ENCODE peak calls at places on chromosomes 5 and 9, in nine cellular contexts. Y is 8988T; C is HTR-8/SVneo; H is NCI-H748 treated with DMSO at 0.1 percent for 48 hours; G is GM10248; M is pons; K is CD4-positive, alpha-beta T cell; B is D341Med; T is NCI-H2029 treated with DMSO at 0.1 percent for 48 hours. P is an unnamed sample.

GRCh38 chr9:120152295-120152694 is 427.7 kb downstream of the CDK5RAP2 start:
- DNase-seq in Y (no peak), C (no peak), H (peak), G (no peak), M (no peak), K (no peak), B (peak), T (no peak), P (no peak)

GRCh38 chr5:37088041-37088440 is 161.1 kb downstream of the CPLANE1 start:
- DNase-seq in Y (no peak), C (no peak), H (no peak), G (no peak), M (no peak), K (no peak), B (no peak), T (no peak), P (no peak)

GRCh38 chr5:37792976-37793328 is 46.9 kb downstream of the GDNF start:
- DNase-seq in Y (no peak), C (peak), H (no peak), G (no peak), M (no peak), K (no peak), B (no peak), T (no peak), P (no peak)

GRCh38 chr9:135579889-135580660 is 18.5 kb downstream of the PAEP start:
- DNase-seq in Y (no peak), C (no peak), H (no peak), G (no peak), M (no peak), K (no peak), B (no peak), T (no peak), P (no peak)

GRCh38 chr5:135036405-135036804 is 2.4 kb upstream of the PITX1 start:
- DNase-seq in Y (no peak), C (no peak), H (no peak), G (no peak), M (no peak), K (no peak), B (no peak), T (no peak), P (no peak)

GRCh38 chr5:172985596-172985995 is 2.0 kb downstream of the ATP6V0E1 start:
- DNase-seq in Y (no peak), C (no peak), H (peak), G (no peak), M (no peak), K (no peak), B (no peak), T (no peak), P (no peak)

GRCh38 chr9:86368871-86369521 is 14.8 kb upstream of the TUT7 start:
- DNase-seq in Y (no peak), C (no peak), H (no peak), G (no peak), M (no peak), K (no peak), B (no peak), T (no peak), P (no peak)

GRCh38 chr9:37410969-37411785 is 11.3 kb upstream of the GRHPR start:
- DNase-seq in Y (peak), C (peak), H (no peak), G (peak), M (no peak), K (no peak), B (no peak), T (no peak), P (no peak)

GRCh38 chr5:143019157-143019556 is 249.0 kb downstream of the ARHGAP26 start:
- DNase-seq in Y (no peak), C (no peak), H (no peak), G (peak), M (no peak), K (no peak), B (no peak), T (no peak), P (no peak)

GRCh38 chr5:73917433-73917832 is 291.4 kb downstream of the ARHGEF28 start:
- DNase-seq in Y (no peak), C (no peak), H (no peak), G (no peak), M (peak), K (no peak), B (no peak), T (peak), P (peak)

GRCh38 chr9:69456201-69456600 is 131.2 kb downstream of the ENTREP1 start:
- DNase-seq in Y (no peak), C (no peak), H (no peak), G (no peak), M (no peak), K (no peak), B (no peak), T (no peak), P (no peak)

GRCh38 chr5:140205216-140205615 is 30.2 kb downstream of the CYSTM1 start:
- DNase-seq in Y (no peak), C (no peak), H (no peak), G (no peak), M (no peak), K (no peak), B (no peak), T (no peak), P (no peak)

GRCh38 chr5:139287890-139288635 is 5.5 kb upstream of the MATR3 start:
- DNase-seq in Y (no peak), C (peak), H (no peak), G (no peak), M (no peak), K (no peak), B (no peak), T (no peak), P (no peak)

GRCh38 chr9:12775963-12776774 is 1.3 kb downstream of the LURAP1L start:
- DNase-seq in Y (peak), C (peak), H (peak), G (peak), M (peak), K (no peak), B (peak), T (peak), P (peak)

GRCh38 chr5:147782053-147783028 is at the start of gene JAKMIP2:
- DNase-seq in Y (no peak), C (peak), H (peak), G (peak), M (peak), K (peak), B (peak), T (peak), P (peak)

GRCh38 chr5:36696059-36696673 is 89.8 kb downstream of the SLC1A3 start:
- DNase-seq in Y (peak), C (peak), H (peak), G (peak), M (peak), K (peak), B (peak), T (no peak), P (no peak)

GRCh38 chr9:126893079-126893478 is 21.5 kb upstream of the RALGPS1 start:
- DNase-seq in Y (no peak), C (no peak), H (no peak), G (no peak), M (no peak), K (no peak), B (no peak), T (no peak), P (no peak)

GRCh38 chr5:50966986-50967385 is 300.5 kb downstream of the PARP8 start:
- DNase-seq in Y (no peak), C (no peak), H (peak), G (no peak), M (no peak), K (no peak), B (no peak), T (no peak), P (no peak)

GRCh38 chr9:126838055-126838811 is 22.2 kb upstream of the ZBTB34 start:
- DNase-seq in Y (no peak), C (no peak), H (no peak), G (no peak), M (no peak), K (no peak), B (no peak), T (no peak), P (no peak)

GRCh38 chr5:114123654-114124053 is 238.2 kb upstream of the KCNN2 start:
- DNase-seq in Y (no peak), C (no peak), H (no peak), G (no peak), M (no peak), K (no peak), B (no peak), T (no peak), P (no peak)

GRCh38 chr5:129724222-129724621 is 23.7 kb upstream of the MINAR2 start:
- DNase-seq in Y (no peak), C (no peak), H (no peak), G (no peak), M (no peak), K (no peak), B (no peak), T (no peak), P (no peak)

GRCh38 chr5:160887780-160888179 is 35.8 kb upstream of the ATP10B start:
- DNase-seq in Y (no peak), C (no peak), H (peak), G (no peak), M (no peak), K (no peak), B (no peak), T (no peak), P (no peak)

GRCh38 chr5:143635146-143635752 is 176.7 kb upstream of the HMHB1 start:
- DNase-seq in Y (no peak), C (no peak), H (no peak), G (no peak), M (no peak), K (no peak), B (no peak), T (no peak), P (no peak)

GRCh38 chr5:79285833-79286232 is 49.9 kb downstream of the JMY start:
- DNase-seq in Y (no peak), C (no peak), H (no peak), G (no peak), M (peak), K (no peak), B (no peak), T (no peak), P (no peak)

GRCh38 chr5:130337179-130337888 is 433.1 kb downstream of the CHSY3 start:
- DNase-seq in Y (no peak), C (peak), H (no peak), G (no peak), M (no peak), K (no peak), B (no peak), T (no peak), P (no peak)

GRCh38 chr9:70921126-70921525 is 200.3 kb downstream of the TRPM3 start:
- DNase-seq in Y (no peak), C (no peak), H (no peak), G (no peak), M (no peak), K (no peak), B (no peak), T (no peak), P (no peak)

GRCh38 chr5:151905639-151906038 is 19.0 kb downstream of the GLRA1 start:
- DNase-seq in Y (no peak), C (peak), H (no peak), G (no peak), M (no peak), K (no peak), B (no peak), T (no peak), P (no peak)

GRCh38 chr5:103744159-103744558 is 181.6 kb upstream of the NUDT12 start:
- DNase-seq in Y (no peak), C (peak), H (no peak), G (no peak), M (no peak), K (no peak), B (no peak), T (peak), P (no peak)

GRCh38 chr5:59266410-59266809 is 627.1 kb downstream of the PDE4D start:
- DNase-seq in Y (no peak), C (no peak), H (no peak), G (no peak), M (no peak), K (no peak), B (no peak), T (no peak), P (no peak)

GRCh38 chr5:59042201-59042600 is 459.3 kb downstream of the RAB3C start:
- DNase-seq in Y (no peak), C (no peak), H (no peak), G (no peak), M (no peak), K (no peak), B (no peak), T (no peak), P (no peak)

GRCh38 chr5:124704594-124705284 is 41.7 kb downstream of the ZNF608 start:
- DNase-seq in Y (no peak), C (no peak), H (peak), G (peak), M (no peak), K (no peak), B (no peak), T (peak), P (no peak)

GRCh38 chr9:5858833-5859232 is 25.9 kb upstream of the ERMP1 start:
- DNase-seq in Y (no peak), C (no peak), H (no peak), G (no peak), M (no peak), K (no peak), B (no peak), T (no peak), P (no peak)

GRCh38 chr5:168916852-168917251 is 337.7 kb upstream of the PANK3 start:
- DNase-seq in Y (no peak), C (no peak), H (no peak), G (no peak), M (no peak), K (no peak), B (no peak), T (no peak), P (no peak)